ENCODE peak calls at places on chromosome 20, in nine cellular contexts. Y is tibial artery, J is IMR-90, V is endothelial cell, L is mesothelial cell of epicardium, F is MM.1S, H is WERI-Rb-1, E is nephron progenitor cell, S is heart right ventricle. K is an unnamed sample.

GRCh38 chr20:17615645-17616479 is 46.0 kb downstream of the DSTN start:
- DNase-seq in Y (peak), J (no peak), V (no peak), L (no peak), F (no peak), H (no peak), E (no peak), S (no peak), K (peak)

GRCh38 chr20:22728146-22728745 is 143.9 kb upstream of the FOXA2 start:
- DNase-seq in Y (no peak), J (no peak), V (no peak), L (no peak), F (no peak), H (no peak), E (no peak), S (no peak), K (no peak)

GRCh38 chr20:10239954-10240353 is 21.3 kb downstream of the SNAP25 start:
- DNase-seq in Y (no peak), J (peak), V (no peak), L (no peak), F (no peak), H (no peak), E (no peak), S (no peak), K (no peak)

GRCh38 chr20:33408716-33409654 is 7.7 kb upstream of the CDK5RAP1 start:
- DNase-seq in Y (no peak), J (no peak), V (no peak), L (no peak), F (no peak), H (no peak), E (no peak), S (no peak), K (no peak)

GRCh38 chr20:58481541-58482021 is 33.6 kb downstream of the APCDD1L start:
- DNase-seq in Y (no peak), J (no peak), V (peak), L (no peak), F (no peak), H (peak), E (peak), S (peak), K (peak)

GRCh38 chr20:40563296-40563950 is 125.6 kb downstream of the MAFB start:
- DNase-seq in Y (peak), J (no peak), V (no peak), L (peak), F (no peak), H (no peak), E (no peak), S (no peak), K (no peak)

GRCh38 chr20:56513807-56514150 is 10.8 kb upstream of the FAM209A start:
- DNase-seq in Y (peak), J (no peak), V (no peak), L (no peak), F (no peak), H (no peak), E (peak), S (no peak), K (no peak)

GRCh38 chr20:3716195-3716834 is 3.9 kb upstream of the SIGLEC1 start:
- DNase-seq in Y (no peak), J (peak), V (peak), L (no peak), F (peak), H (peak), E (peak), S (peak), K (peak)

GRCh38 chr20:61251529-61252393 is at the start of gene CDH4:
- DNase-seq in Y (no peak), J (no peak), V (peak), L (no peak), F (no peak), H (no peak), E (peak), S (no peak), K (no peak)

GRCh38 chr20:48791014-48791413 is 36.8 kb downstream of the PREX1 start:
- DNase-seq in Y (no peak), J (no peak), V (no peak), L (no peak), F (no peak), H (no peak), E (no peak), S (no peak), K (no peak)

GRCh38 chr20:23260181-23260840 is 90.3 kb upstream of the NXT1 start:
- DNase-seq in Y (no peak), J (no peak), V (no peak), L (no peak), F (no peak), H (no peak), E (no peak), S (no peak), K (no peak)

GRCh38 chr20:4227085-4227821 is 211.9 kb upstream of the RNF24 start:
- DNase-seq in Y (no peak), J (peak), V (no peak), L (no peak), F (peak), H (peak), E (no peak), S (no peak), K (no peak)

GRCh38 chr20:38357653-38358207 is 11.4 kb downstream of the LBP start:
- DNase-seq in Y (no peak), J (peak), V (no peak), L (no peak), F (no peak), H (no peak), E (no peak), S (no peak), K (no peak)

GRCh38 chr20:36218380-36219064 is 17.8 kb upstream of the AAR2 start:
- DNase-seq in Y (no peak), J (no peak), V (no peak), L (no peak), F (no peak), H (no peak), E (no peak), S (no peak), K (no peak)

GRCh38 chr20:57402206-57403125 is 11.3 kb downstream of the RBM38 start:
- DNase-seq in Y (no peak), J (no peak), V (no peak), L (no peak), F (no peak), H (no peak), E (no peak), S (no peak), K (no peak)

GRCh38 chr20:24465730-24466129 is 3.7 kb upstream of the SYNDIG1 start:
- DNase-seq in Y (peak), J (no peak), V (no peak), L (no peak), F (no peak), H (peak), E (no peak), S (peak), K (no peak)

GRCh38 chr20:53157443-53158408 is 185.6 kb downstream of the TSHZ2 start:
- DNase-seq in Y (no peak), J (peak), V (peak), L (no peak), F (peak), H (peak), E (peak), S (peak), K (peak)

GRCh38 chr20:34479627-34480026 is 36.6 kb upstream of the DYNLRB1 start:
- DNase-seq in Y (no peak), J (no peak), V (no peak), L (no peak), F (no peak), H (no peak), E (no peak), S (no peak), K (no peak)

GRCh38 chr20:34473262-34473883 is 42.8 kb upstream of the DYNLRB1 start:
- DNase-seq in Y (no peak), J (peak), V (peak), L (no peak), F (peak), H (peak), E (peak), S (peak), K (peak)

GRCh38 chr20:34472246-34472925 is 43.8 kb upstream of the DYNLRB1 start:
- DNase-seq in Y (no peak), J (peak), V (no peak), L (no peak), F (peak), H (no peak), E (no peak), S (no peak), K (no peak)

DNA sequence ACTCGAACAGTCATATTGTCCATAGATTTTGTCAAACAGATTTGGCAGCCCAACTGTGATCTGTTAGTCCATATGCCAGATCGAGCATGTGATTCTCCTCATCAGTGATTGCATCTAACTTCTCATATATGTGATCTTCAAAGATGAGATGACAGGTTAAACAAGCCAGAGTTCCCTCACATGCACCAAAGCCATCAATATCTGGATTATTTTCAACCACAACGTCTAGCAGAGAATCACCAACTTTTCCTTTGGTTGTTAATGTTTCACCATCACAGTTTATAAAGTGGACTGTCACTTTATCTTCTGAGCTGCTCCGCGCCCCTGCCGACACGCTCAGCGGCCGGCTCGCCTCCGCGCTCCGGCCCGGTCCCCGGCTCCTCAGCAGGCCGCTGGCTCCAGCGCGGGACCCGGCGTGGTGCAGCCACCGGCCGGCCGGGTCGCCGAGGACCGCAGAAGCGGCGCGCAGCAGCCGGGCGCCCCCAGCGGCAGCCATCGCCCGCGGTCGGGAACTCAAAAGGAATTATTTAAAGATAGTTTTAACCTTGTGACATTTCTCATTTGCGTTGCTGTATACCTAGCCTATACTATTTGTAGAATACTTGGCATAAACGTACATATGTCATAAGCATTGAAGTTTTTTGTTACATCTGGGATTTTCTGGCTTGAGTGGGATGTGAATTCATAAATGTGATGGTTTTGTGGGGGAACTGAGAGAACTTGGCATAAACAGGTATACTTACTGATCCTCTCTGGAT is 40.1 kb upstream of the DYNLRB1 start:
- DNase-seq in Y (peak), J (peak), V (peak), L (no peak), F (peak), H (no peak), E (peak), S (peak), K (peak)
- TF ChIP-seq CTCF in Y (peak), J (peak), V (no peak), L (no peak), F (peak), H (no peak), E (no peak), S (peak), K (peak)

GRCh38 chr20:7980332-7981046 is 39.1 kb downstream of the TMX4 start:
- DNase-seq in Y (no peak), J (peak), V (peak), L (no peak), F (peak), H (peak), E (peak), S (no peak), K (peak)
- TF ChIP-seq CTCF in Y (no peak), J (peak), V (peak), L (peak), F (peak), H (peak), E (peak), S (peak), K (peak)

DNA sequence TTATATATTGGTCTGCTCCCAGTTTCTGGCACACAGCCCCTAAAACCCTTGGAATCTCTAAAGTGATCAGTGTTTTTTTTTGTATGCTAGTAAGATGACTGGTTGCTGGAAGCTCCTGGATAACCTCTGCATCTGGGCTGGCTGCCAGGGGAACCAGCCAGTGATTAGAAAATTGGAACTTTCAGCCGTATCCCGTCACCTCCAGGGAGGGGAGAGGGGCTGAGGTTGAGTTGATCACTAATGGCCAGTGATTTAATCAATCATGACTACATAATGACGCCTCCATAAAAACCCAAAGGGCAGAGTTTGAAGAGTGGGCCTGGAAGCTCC is 48.0 kb upstream of the NOP56 start:
- DNase-seq in Y (no peak), J (no peak), V (no peak), L (no peak), F (no peak), H (no peak), E (no peak), S (no peak), K (no peak)
- TF ChIP-seq CTCF in Y (no peak), J (no peak), V (no peak), L (no peak), F (no peak), H (no peak), E (no peak), S (no peak), K (no peak)

GRCh38 chr20:46057856-46058655 is 29.0 kb downstream of the SLC12A5 start:
- DNase-seq in Y (peak), J (peak), V (peak), L (no peak), F (no peak), H (no peak), E (peak), S (peak), K (no peak)
- TF ChIP-seq CTCF in Y (peak), J (peak), V (peak), L (peak), F (no peak), H (no peak), E (peak), S (peak), K (no peak)

GRCh38 chr20:50789968-50790650 is 4.8 kb upstream of the BCAS4 start:
- DNase-seq in Y (no peak), J (no peak), V (no peak), L (no peak), F (no peak), H (no peak), E (no peak), S (no peak), K (no peak)

GRCh38 chr20:50786703-50787102 is 8.2 kb upstream of the BCAS4 start:
- DNase-seq in Y (no peak), J (no peak), V (no peak), L (no peak), F (no peak), H (no peak), E (no peak), S (no peak), K (no peak)

GRCh38 chr20:50787181-50787580 is 7.7 kb upstream of the BCAS4 start:
- DNase-seq in Y (no peak), J (no peak), V (no peak), L (no peak), F (no peak), H (no peak), E (no peak), S (no peak), K (no peak)

GRCh38 chr20:50788868-50789125 is 6.1 kb upstream of the BCAS4 start:
- DNase-seq in Y (no peak), J (no peak), V (no peak), L (no peak), F (no peak), H (no peak), E (no peak), S (no peak), K (no peak)

GRCh38 chr20:50788045-50788867 is 6.6 kb upstream of the BCAS4 start:
- DNase-seq in Y (no peak), J (peak), V (no peak), L (no peak), F (no peak), H (peak), E (no peak), S (no peak), K (no peak)
- TF ChIP-seq CTCF in Y (no peak), J (peak), V (no peak), L (no peak), F (no peak), H (peak), E (no peak), S (peak), K (no peak)

GRCh38 chr20:62740286-62741141 is 31.9 kb downstream of the NTSR1 start:
- DNase-seq in Y (peak), J (peak), V (no peak), L (no peak), F (peak), H (peak), E (no peak), S (no peak), K (peak)
- TF ChIP-seq CTCF in Y (no peak), J (no peak), V (no peak), L (no peak), F (no peak), H (no peak), E (no peak), S (no peak), K (no peak)

GRCh38 chr20:47285189-47285588 is 71.3 kb downstream of the ZMYND8 start:
- DNase-seq in Y (no peak), J (no peak), V (no peak), L (no peak), F (no peak), H (no peak), E (no peak), S (no peak), K (no peak)
- TF ChIP-seq CTCF in Y (no peak), J (no peak), V (no peak), L (no peak), F (no peak), H (no peak), E (no peak), S (no peak), K (no peak)

GRCh38 chr20:20823469-20823868 is 111.0 kb upstream of the RALGAPA2 start:
- DNase-seq in Y (no peak), J (no peak), V (no peak), L (no peak), F (no peak), H (no peak), E (no peak), S (no peak), K (no peak)

GRCh38 chr20:20821496-20822260 is 109.2 kb upstream of the RALGAPA2 start:
- DNase-seq in Y (no peak), J (no peak), V (no peak), L (no peak), F (no peak), H (no peak), E (no peak), S (no peak), K (no peak)

GRCh38 chr20:20816969-20817368 is 104.5 kb upstream of the RALGAPA2 start:
- DNase-seq in Y (no peak), J (no peak), V (no peak), L (no peak), F (no peak), H (no peak), E (no peak), S (no peak), K (no peak)

GRCh38 chr20:20820780-20821495 is 108.5 kb upstream of the RALGAPA2 start:
- DNase-seq in Y (no peak), J (no peak), V (no peak), L (no peak), F (no peak), H (no peak), E (no peak), S (no peak), K (no peak)

GRCh38 chr20:20820104-20820503 is 107.7 kb upstream of the RALGAPA2 start:
- DNase-seq in Y (no peak), J (no peak), V (peak), L (no peak), F (no peak), H (peak), E (peak), S (no peak), K (no peak)
- TF ChIP-seq CTCF in Y (no peak), J (peak), V (peak), L (peak), F (peak), H (peak), E (peak), S (peak), K (peak)

GRCh38 chr20:933024-933423 is 16.9 kb upstream of the ANGPT4 start:
- DNase-seq in Y (no peak), J (no peak), V (no peak), L (no peak), F (no peak), H (no peak), E (no peak), S (no peak), K (no peak)

GRCh38 chr20:931401-931800 is 15.3 kb upstream of the ANGPT4 start:
- DNase-seq in Y (no peak), J (no peak), V (no peak), L (no peak), F (no peak), H (no peak), E (no peak), S (no peak), K (no peak)

GRCh38 chr20:939606-940005 is 23.5 kb upstream of the ANGPT4 start:
- DNase-seq in Y (peak), J (no peak), V (no peak), L (no peak), F (no peak), H (no peak), E (no peak), S (no peak), K (no peak)

DNA sequence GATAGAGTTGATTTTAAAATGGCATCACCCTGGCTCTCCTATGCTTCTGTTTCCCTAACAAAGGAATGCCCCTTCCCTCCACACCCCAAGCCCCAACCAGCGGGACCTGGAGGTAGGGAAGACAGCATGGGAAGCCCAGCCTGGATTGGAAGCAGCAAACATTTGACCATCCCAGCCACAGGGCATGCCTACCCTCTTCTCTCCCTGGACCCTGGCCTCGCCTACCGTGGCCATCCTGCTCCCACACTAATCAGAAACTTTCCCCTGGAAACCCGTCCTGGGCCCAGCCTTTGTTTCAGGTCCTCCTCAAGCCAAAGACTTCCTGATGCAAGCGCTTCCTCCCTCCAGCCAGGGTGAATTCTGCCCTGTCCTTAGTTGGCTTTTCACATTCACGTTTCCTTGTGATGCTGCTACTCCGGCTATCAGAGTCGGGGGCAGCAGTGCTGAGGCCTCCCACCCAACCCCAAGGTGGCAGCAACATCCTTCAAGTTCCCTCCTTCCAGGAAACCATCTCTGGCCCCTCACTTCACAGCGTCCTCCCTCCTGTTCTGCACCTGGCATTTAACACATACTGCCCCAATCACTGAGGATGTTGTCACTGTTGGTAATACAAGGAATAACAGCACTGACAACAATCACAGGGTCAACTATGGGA is 18.2 kb upstream of the ANGPT4 start:
- DNase-seq in Y (peak), J (no peak), V (no peak), L (no peak), F (no peak), H (no peak), E (no peak), S (no peak), K (no peak)
- TF ChIP-seq CTCF in Y (no peak), J (no peak), V (no peak), L (no peak), F (no peak), H (peak), E (no peak), S (no peak), K (no peak)